ENCODE peak calls at places on chromosomes 1 and 21, in five cellular contexts. B is gastrocnemius medialis; U is IMR-90; P is naive thymus-derived CD4-positive, alpha-beta T cell; O is upper lobe of right lung. V is an unnamed sample.

GRCh38 chr1:180548686-180549326 is 10.0 kb upstream of the OVAAL start:
- DNase-seq in B (no peak), U (no peak), P (no peak), O (no peak), V (no peak)

GRCh38 chr21:40902299-40902698 is 55.3 kb upstream of the DSCAM start:
- DNase-seq in B (no peak), U (no peak), P (no peak), O (no peak), V (no peak)

GRCh38 chr1:70143052-70143659 is 62.2 kb downstream of the LRRC40 start:
- DNase-seq in B (no peak), U (peak; percentile 75), P (no peak), O (no peak), V (no peak)

GRCh38 chr1:92759361-92759760 is 25.5 kb downstream of the EVI5 start:
- DNase-seq in B (no peak), U (peak; percentile 61), P (no peak), O (no peak), V (no peak)

GRCh38 chr1:173392895-173393654 is 84.1 kb upstream of the PRDX6 start:
- DNase-seq in B (no peak), U (peak; percentile 90), P (no peak), O (no peak), V (no peak)

GRCh38 chr1:20610950-20611349 is 22.1 kb downstream of the CDA start:
- DNase-seq in B (no peak), U (no peak), P (no peak), O (no peak), V (no peak)

GRCh38 chr1:64234714-64235113 is 31.3 kb downstream of the UBE2U start:
- DNase-seq in B (no peak), U (no peak), P (no peak), O (no peak), V (no peak)

GRCh38 chr1:19643602-19644419 is at the start of gene NBL1:
- DNase-seq in B (no peak), U (peak; percentile 54), P (peak; percentile 75), O (no peak), V (peak; percentile 83)

GRCh38 chr1:47371016-47371517 is 37.5 kb downstream of the CMPK1 start:
- DNase-seq in B (no peak), U (peak; percentile 70), P (no peak), O (no peak), V (no peak)

GRCh38 chr1:236795757-236796719 is 946 bp downstream of the MTR start:
- DNase-seq in B (no peak), U (peak; percentile 62), P (no peak), O (no peak), V (peak; percentile 89)

GRCh38 chr1:64471218-64471719 is 1.3 kb downstream of the CACHD1 start:
- DNase-seq in B (no peak), U (no peak), P (peak; percentile 14), O (peak; percentile 80), V (no peak)

GRCh38 chr1:148307583-148308185 is 155.6 kb upstream of the NBPF11 start:
- DNase-seq in B (peak; percentile 22), U (no peak), P (no peak), O (no peak), V (no peak)

GRCh38 chr1:36096500-36097412 is 8.1 kb downstream of the ADPRS start:
- DNase-seq in B (no peak), U (peak; percentile 5), P (no peak), O (no peak), V (no peak)

GRCh38 chr1:168483531-168483930 is 60.3 kb downstream of the XCL2 start:
- DNase-seq in B (no peak), U (peak; percentile 77), P (no peak), O (no peak), V (no peak)

GRCh38 chr1:70140343-70140742 is 65.0 kb downstream of the LRRC40 start:
- DNase-seq in B (no peak), U (peak; percentile 78), P (no peak), O (no peak), V (no peak)

GRCh38 chr21:45634511-45635183 is 8.9 kb upstream of the PCBP3 start:
- DNase-seq in B (no peak), U (peak; percentile 18), P (no peak), O (no peak), V (no peak)

GRCh38 chr1:147600119-147601111 is 59.1 kb downstream of the BCL9 start:
- DNase-seq in B (peak; percentile 53), U (peak; percentile 70), P (no peak), O (no peak), V (peak; percentile 61)

GRCh38 chr1:67749844-67750689 is 65.1 kb downstream of the GADD45A start:
- DNase-seq in B (peak; percentile 36), U (peak; percentile 83), P (no peak), O (no peak), V (no peak)

GRCh38 chr1:150813028-150813707 is 5.1 kb upstream of the CTSK start:
- DNase-seq in B (peak; percentile 39), U (peak; percentile 77), P (no peak), O (peak; percentile 77), V (no peak)

GRCh38 chr1:219954736-219955421 is 26.5 kb upstream of the SLC30A10 start:
- DNase-seq in B (no peak), U (no peak), P (no peak), O (no peak), V (no peak)

GRCh38 chr1:209486861-209487260 is 96.7 kb upstream of the CAMK1G start:
- DNase-seq in B (no peak), U (peak; percentile 10), P (no peak), O (no peak), V (no peak)

GRCh38 chr1:28592314-28593071 is 428 bp downstream of the RAB42 start:
- DNase-seq in B (no peak), U (no peak), P (no peak), O (peak; percentile 71), V (no peak)

GRCh38 chr1:206518743-206519142 is 11.4 kb downstream of the RASSF5 start:
- DNase-seq in B (no peak), U (no peak), P (no peak), O (peak; percentile 28), V (no peak)

GRCh38 chr1:100277866-100278265 is 11.8 kb downstream of the RTCA start:
- DNase-seq in B (no peak), U (no peak), P (peak; percentile 40), O (no peak), V (peak; percentile 40)

GRCh38 chr1:90356101-90356500 is 361.0 kb downstream of the BARHL2 start:
- DNase-seq in B (no peak), U (no peak), P (no peak), O (no peak), V (no peak)

GRCh38 chr21:46056450-46056903 is 41.4 kb upstream of the COL6A2 start:
- DNase-seq in B (peak; percentile 61), U (peak; percentile 94), P (no peak), O (peak; percentile 71), V (no peak)

GRCh38 chr21:25838809-25839208 is 104.0 kb downstream of the GABPA start:
- DNase-seq in B (no peak), U (peak; percentile 20), P (no peak), O (no peak), V (no peak)

GRCh38 chr21:31520506-31521163 is 138.9 kb upstream of the SOD1 start:
- DNase-seq in B (no peak), U (peak; percentile 19), P (no peak), O (no peak), V (no peak)

GRCh38 chr1:11187936-11188335 is 1.2 kb upstream of the ANGPTL7 start:
- DNase-seq in B (no peak), U (no peak), P (no peak), O (no peak), V (no peak)

GRCh38 chr1:51344276-51344601 is 13.9 kb upstream of the TTC39A start:
- DNase-seq in B (no peak), U (no peak), P (no peak), O (no peak), V (no peak)

GRCh38 chr1:51346086-51346942 is 16.0 kb upstream of the TTC39A start:
- DNase-seq in B (no peak), U (no peak), P (no peak), O (no peak), V (no peak)

GRCh38 chr1:51345300-51345687 is 14.9 kb upstream of the TTC39A start:
- DNase-seq in B (peak; percentile 22), U (no peak), P (no peak), O (no peak), V (no peak)

GRCh38 chr1:51343624-51344023 is 13.3 kb upstream of the TTC39A start:
- DNase-seq in B (no peak), U (no peak), P (no peak), O (no peak), V (no peak)

GRCh38 chr1:51344602-51345299 is 14.4 kb upstream of the TTC39A start:
- DNase-seq in B (no peak), U (no peak), P (no peak), O (peak; percentile 86), V (no peak)
- H3K27me3 ChIP-seq in B (peaks cover 24% of the 10 kb centered on the region), U (peaks cover 41% of the 10 kb centered on the region), P (peaks cover 14% of the 10 kb centered on the region), O (peaks cover 22% of the 10 kb centered on the region), V (peaks cover 31% of the 10 kb centered on the region)

GRCh38 chr1:14095001-14095400 is 395.0 kb downstream of the PRDM2 start:
- DNase-seq in B (no peak), U (no peak), P (no peak), O (no peak), V (no peak)
- H3K27me3 ChIP-seq in B (no peaks in the 10 kb centered on the region), U (no peaks in the 10 kb centered on the region), P (no peaks in the 10 kb centered on the region), O (no peaks in the 10 kb centered on the region), V (no peaks in the 10 kb centered on the region)

GRCh38 chr21:33014331-33014730 is 11.4 kb upstream of the OLIG2 start:
- DNase-seq in B (no peak), U (no peak), P (no peak), O (no peak), V (no peak)
- H3K27me3 ChIP-seq in B (peaks cover 8% of the 10 kb centered on the region), U (peaks cover 31% of the 10 kb centered on the region), P (peaks cover 5% of the 10 kb centered on the region), O (peaks cover 33% of the 10 kb centered on the region), V (peaks cover 15% of the 10 kb centered on the region)

GRCh38 chr1:111141803-111142202 is 1.8 kb downstream of the CEPT1 start:
- DNase-seq in B (no peak), U (no peak), P (no peak), O (no peak), V (no peak)

GRCh38 chr1:111141245-111141644 is 1.2 kb downstream of the CEPT1 start:
- DNase-seq in B (no peak), U (no peak), P (no peak), O (no peak), V (no peak)

GRCh38 chr1:111139234-111139955 is 498 bp downstream of the DRAM2 start:
- DNase-seq in B (peak; percentile 16), U (peak; percentile 58), P (peak; percentile 37), O (no peak), V (no peak)

GRCh38 chr1:111140680-111140967 is 601 bp downstream of the CEPT1 start:
- DNase-seq in B (no peak), U (peak; percentile 36), P (no peak), O (no peak), V (no peak)

DNA sequence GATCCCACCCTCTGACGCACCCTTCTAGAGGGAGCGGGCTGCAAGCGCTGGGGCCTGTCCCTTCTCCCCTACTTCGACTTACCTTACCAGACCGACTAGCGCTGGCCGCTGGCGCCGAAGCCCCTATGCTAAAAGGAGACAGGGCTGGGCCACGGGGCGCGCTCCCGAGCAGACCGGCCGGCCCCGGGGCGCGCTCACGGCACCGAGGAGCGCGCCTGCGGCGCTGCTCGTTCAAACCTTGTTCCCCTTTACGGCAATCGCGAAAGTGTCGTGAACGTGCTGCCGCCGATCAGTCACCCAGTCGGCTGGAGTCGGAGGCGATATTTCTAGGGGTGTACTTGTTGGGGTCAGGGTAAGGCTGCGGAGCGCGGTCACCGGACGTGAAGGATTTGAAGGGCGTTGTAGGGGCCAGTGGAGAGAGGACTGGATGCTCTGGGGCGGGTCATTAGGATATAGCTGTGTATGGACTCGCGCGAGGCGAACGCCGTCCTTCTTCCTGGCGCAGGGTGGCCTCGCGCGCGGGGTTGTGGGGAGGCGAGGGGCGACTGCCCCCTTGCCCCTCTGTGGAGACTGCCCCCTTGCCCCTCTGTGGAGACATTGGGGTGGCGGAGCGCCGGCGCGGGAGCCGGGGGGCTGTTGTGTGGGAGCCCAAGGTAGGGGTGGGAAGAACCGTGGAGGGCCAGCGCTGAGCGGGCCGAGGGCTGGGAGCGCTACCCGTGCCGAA is at the start of the genes CEPT1 and DRAM2:
- DNase-seq in B (peak; percentile 94), U (peak; percentile 96), P (peak; percentile 90), O (peak; percentile 96), V (peak; percentile 95)
- H3K27me3 ChIP-seq in B (no peaks in the 10 kb centered on the region), U (no peaks in the 10 kb centered on the region), P (no peaks in the 10 kb centered on the region), O (no peaks in the 10 kb centered on the region), V (no peaks in the 10 kb centered on the region)